ENCODE peak calls at places on chromosomes 7 and 10, in eight cellular contexts. R, U, Z, T, K, N, O and F are unnamed samples.

GRCh38 chr7:81506609-81507008 is 263.2 kb downstream of the HGF start:
- DNase-seq in R (no peak), N (no peak), T (no peak), O (no peak), Z (no peak), K (no peak), U (no peak), F (no peak)

GRCh38 chr7:148697950-148698396 is 730 bp upstream of the CUL1 start:
- DNase-seq in O (no peak), U (no peak), T (no peak), Z (no peak), R (no peak), N (no peak), K (no peak), F (no peak)

GRCh38 chr7:36278069-36278766 is 111.4 kb upstream of the ANLN start:
- DNase-seq in N (no peak), T (peak), Z (no peak), R (no peak), O (no peak), K (no peak), U (no peak), F (no peak)

GRCh38 chr10:89701238-89702120 is at the start of gene KIF20B:
- DNase-seq in U (peak), O (peak), K (peak), R (peak), Z (peak), T (peak), N (peak), F (peak)

GRCh38 chr10:132330486-132330833 is 1.5 kb upstream of the LRRC27 start:
- DNase-seq in R (no peak), U (no peak), O (no peak), K (no peak), N (no peak), Z (no peak), T (no peak), F (no peak)

GRCh38 chr7:80783688-80784327 is 135.0 kb downstream of the SEMA3C start:
- DNase-seq in R (no peak), K (no peak), N (no peak), O (no peak), U (no peak), T (no peak), Z (no peak), F (no peak)

GRCh38 chr7:7564323-7564780 is 2.3 kb upstream of the MIOS start:
- DNase-seq in T (no peak), K (no peak), Z (peak), R (peak), N (no peak), O (peak), U (peak), F (no peak)

GRCh38 chr7:89987665-89988064 is 166.6 kb upstream of the STEAP1 start:
- DNase-seq in Z (no peak), R (no peak), T (no peak), U (no peak), K (no peak), O (no peak), N (no peak), F (no peak)

GRCh38 chr7:28364082-28364481 is 48.2 kb upstream of the CREB5 start:
- DNase-seq in K (no peak), N (no peak), R (no peak), O (no peak), T (no peak), U (no peak), Z (no peak), F (no peak)

GRCh38 chr7:1922071-1922869 is 252.2 kb downstream of the ELFN1 start:
- DNase-seq in N (no peak), O (no peak), T (no peak), U (no peak), R (no peak), K (no peak), Z (peak), F (no peak)

GRCh38 chr10:15715619-15716227 is 4.0 kb downstream of the ITGA8 start:
- DNase-seq in R (no peak), O (no peak), N (no peak), U (no peak), K (peak), T (no peak), Z (no peak), F (no peak)

GRCh38 chr7:151871904-151872303 is 5.0 kb downstream of the PRKAG2 start:
- DNase-seq in O (peak), R (no peak), Z (no peak), N (no peak), K (no peak), U (no peak), T (no peak), F (no peak)

GRCh38 chr7:127769696-127770400 is 117.9 kb downstream of the SND1 start:
- DNase-seq in U (no peak), T (no peak), Z (no peak), K (no peak), O (peak), R (no peak), N (no peak), F (no peak)

GRCh38 chr10:72328045-72328828 is 26.5 kb downstream of the DNAJB12 start:
- DNase-seq in Z (no peak), K (peak), O (peak), R (no peak), N (peak), U (no peak), T (no peak), F (no peak)

GRCh38 chr10:88156341-88156740 is 292.9 kb downstream of the PTEN start:
- DNase-seq in N (no peak), O (no peak), K (no peak), T (no peak), Z (no peak), R (no peak), U (peak), F (no peak)

GRCh38 chr10:103854687-103855423 is 521 bp downstream of the SH3PXD2A start:
- DNase-seq in U (no peak), Z (no peak), T (no peak), N (no peak), O (no peak), K (peak), R (no peak), F (no peak)
- TF ChIP-seq CTCF in U (peak), Z (peak), T (peak), N (no peak), O (peak), K (no peak), R (peak), F (peak)

DNA sequence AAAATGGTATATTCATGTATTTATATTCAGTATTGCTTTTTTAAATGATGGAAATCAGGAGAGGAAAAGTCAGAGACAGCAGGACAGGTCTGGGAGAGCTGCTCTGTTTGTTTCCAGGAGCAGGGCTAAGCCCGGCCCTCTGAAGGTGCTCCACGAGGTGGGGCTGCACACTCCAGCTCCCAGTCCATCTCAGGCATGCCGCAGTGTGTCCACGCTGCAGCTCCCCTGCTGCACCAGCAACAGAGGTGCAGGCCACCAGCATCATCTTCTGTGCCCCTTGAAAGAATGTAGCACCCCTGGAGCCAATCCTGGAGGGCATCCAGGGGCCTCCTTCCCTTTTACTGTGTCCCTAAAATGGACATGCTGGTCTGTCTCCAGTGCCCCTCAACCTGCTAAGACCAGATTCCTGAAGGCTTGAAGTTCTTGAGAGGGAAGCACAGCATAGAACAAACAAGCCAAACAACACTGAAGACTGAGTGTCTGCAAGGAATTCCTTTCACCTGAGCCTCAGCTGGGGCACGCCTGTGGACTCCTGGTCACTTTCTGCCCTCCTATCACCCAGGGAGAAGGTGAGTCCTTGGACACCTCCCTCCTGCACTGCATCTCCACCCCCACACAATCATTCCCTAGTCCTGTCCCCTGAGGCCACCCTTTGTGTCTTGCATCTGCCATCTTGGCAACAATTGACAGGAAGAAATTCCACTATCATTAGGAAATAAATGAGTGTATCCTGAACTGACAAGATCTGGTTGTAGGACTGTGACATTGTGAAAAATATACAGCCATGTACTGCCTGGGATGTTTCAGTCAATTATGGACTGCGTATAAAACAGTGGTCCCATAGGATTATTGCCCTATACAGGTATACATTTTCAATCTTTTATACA is 100.5 kb downstream of the CXCL12 start:
- DNase-seq in R (no peak), U (no peak), O (no peak), T (no peak), K (no peak), N (no peak), Z (no peak), F (no peak)
- TF ChIP-seq CTCF in R (no peak), U (no peak), O (no peak), T (no peak), K (no peak), N (no peak), Z (no peak), F (no peak)

GRCh38 chr7:50957855-50958254 is 175.2 kb upstream of the GRB10 start:
- DNase-seq in N (no peak), U (no peak), Z (no peak), R (no peak), K (no peak), O (no peak), T (no peak), F (no peak)
- TF ChIP-seq CTCF in N (no peak), U (no peak), Z (no peak), R (no peak), K (no peak), O (no peak), T (no peak), F (no peak)

GRCh38 chr7:70505886-70506285 is 626.1 kb upstream of the GALNT17 start:
- DNase-seq in T (no peak), N (no peak), K (no peak), R (no peak), U (no peak), O (no peak), Z (no peak), F (no peak)

GRCh38 chr7:70502117-70502516 is 629.8 kb upstream of the GALNT17 start:
- DNase-seq in R (no peak), U (no peak), T (no peak), Z (no peak), K (no peak), O (no peak), N (no peak), F (no peak)

GRCh38 chr7:70504254-70504653 is 627.7 kb upstream of the GALNT17 start:
- DNase-seq in Z (no peak), U (no peak), T (no peak), K (no peak), O (no peak), N (no peak), R (no peak), F (no peak)

GRCh38 chr7:70505468-70505867 is 626.5 kb upstream of the GALNT17 start:
- DNase-seq in U (no peak), N (no peak), R (no peak), Z (no peak), K (no peak), T (no peak), O (no peak), F (no peak)

GRCh38 chr7:70506463-70506862 is 625.5 kb upstream of the GALNT17 start:
- DNase-seq in U (no peak), O (no peak), T (no peak), Z (no peak), K (peak), R (no peak), N (no peak), F (no peak)
- TF ChIP-seq CTCF in U (peak), O (no peak), T (peak), Z (no peak), K (no peak), R (no peak), N (no peak), F (peak)